ENCODE peak calls at places on chromosomes 13 and 19, in five cellular contexts. H is left cardiac atrium, V is HTR-8/SVneo, S is caudate nucleus, L is NCI-H2029. K is an unnamed sample.

GRCh38 chr19:11964858-11965645 is at the start of gene ZNF763:
- DNase-seq in H (peak), V (peak), S (peak), L (peak), K (peak)

GRCh38 chr13:85536706-85537105 is 262.5 kb downstream of the SLITRK6 start:
- DNase-seq in H (no peak), V (no peak), S (no peak), L (no peak), K (no peak)

GRCh38 chr13:61470801-61471200 is 55.2 kb upstream of the PCDH20 start:
- DNase-seq in H (no peak), V (no peak), S (no peak), L (no peak), K (peak)

GRCh38 chr19:4058696-4059492 is 7.8 kb downstream of the ZBTB7A start:
- DNase-seq in H (no peak), V (no peak), S (peak), L (no peak), K (peak)

GRCh38 chr13:78370231-78370630 is 233.1 kb downstream of the POU4F1 start:
- DNase-seq in H (no peak), V (no peak), S (no peak), L (no peak), K (no peak)

GRCh38 chr19:16324384-16325160 is at the start of gene KLF2:
- DNase-seq in H (peak), V (peak), S (peak), L (peak), K (peak)

GRCh38 chr19:16223746-16224145 is 26.0 kb downstream of the AP1M1 start:
- DNase-seq in H (no peak), V (no peak), S (no peak), L (no peak), K (no peak)

GRCh38 chr19:30388819-30389218 is 16.6 kb downstream of the ZNF536 start:
- DNase-seq in H (no peak), V (no peak), S (no peak), L (no peak), K (no peak)

GRCh38 chr13:20882206-20882605 is 20.3 kb downstream of the XPO4 start:
- DNase-seq in H (no peak), V (no peak), S (no peak), L (no peak), K (no peak)

GRCh38 chr13:65642301-65642700 is 1587.8 kb downstream of the PCDH9 start:
- DNase-seq in H (no peak), V (no peak), S (no peak), L (no peak), K (no peak)

K was measured in putamen.